ENCODE peak calls at places on chromosomes 7 and 10, in seven cellular contexts. S, P, M, Y, B, C and A are unnamed samples.

GRCh38 chr7:129550673-129551360 is 48.5 kb downstream of the SMKR1 start:
- DNase-seq in S (no peak), P (peak), M (no peak), Y (no peak), B (no peak), C (no peak), A (no peak)

GRCh38 chr7:99476107-99476506 is 3.4 kb downstream of the ZNF789 start:
- DNase-seq in S (no peak), P (no peak), M (no peak), Y (no peak), B (no peak), C (no peak), A (no peak)

GRCh38 chr10:28897617-28898464 is 220.5 kb downstream of the BAMBI start:
- DNase-seq in S (peak), P (no peak), M (peak), Y (no peak), B (no peak), C (no peak), A (peak)

GRCh38 chr10:12839349-12839927 is 162.1 kb downstream of the CCDC3 start:
- DNase-seq in S (no peak), P (no peak), M (no peak), Y (no peak), B (no peak), C (no peak), A (no peak)

GRCh38 chr10:10903620-10904019 is 114.1 kb upstream of the CELF2 start:
- DNase-seq in S (no peak), P (no peak), M (no peak), Y (no peak), B (no peak), C (no peak), A (no peak)

GRCh38 chr7:29797112-29797944 is 9.0 kb upstream of the WIPF3 start:
- DNase-seq in S (no peak), P (no peak), M (no peak), Y (no peak), B (peak), C (no peak), A (no peak)

GRCh38 chr7:13988765-13989137 is 715 bp downstream of the ETV1 start:
- DNase-seq in S (no peak), P (peak), M (no peak), Y (no peak), B (no peak), C (peak), A (peak)

GRCh38 chr10:88271736-88272135 is 311.4 kb downstream of the RNLS start:
- DNase-seq in S (no peak), P (peak), M (no peak), Y (no peak), B (peak), C (no peak), A (peak)

GRCh38 chr7:152733286-152733934 is 26.1 kb upstream of the ACTR3B start:
- DNase-seq in S (no peak), P (no peak), M (no peak), Y (no peak), B (peak), C (no peak), A (no peak)

GRCh38 chr7:152711444-152711944 is 35.6 kb upstream of the XRCC2 start:
- DNase-seq in S (no peak), P (no peak), M (no peak), Y (no peak), B (peak), C (no peak), A (no peak)

GRCh38 chr10:99658622-99659030 is 683 bp upstream of the ENTPD7 start:
- DNase-seq in S (no peak), P (peak), M (peak), Y (peak), B (peak), C (peak), A (no peak)

GRCh38 chr7:151114151-151115090 is 28.1 kb downstream of the AGAP3 start:
- DNase-seq in S (no peak), P (peak), M (no peak), Y (no peak), B (peak), C (peak), A (no peak)

GRCh38 chr10:88032566-88032965 is 169.1 kb downstream of the PTEN start:
- DNase-seq in S (no peak), P (peak), M (no peak), Y (no peak), B (peak), C (no peak), A (no peak)

GRCh38 chr10:71679425-71679824 is 40.2 kb downstream of the C10orf105 start:
- DNase-seq in S (no peak), P (no peak), M (no peak), Y (no peak), B (no peak), C (no peak), A (no peak)

GRCh38 chr7:23894891-23895569 is 185.0 kb downstream of the STK31 start:
- DNase-seq in S (no peak), P (no peak), M (no peak), Y (no peak), B (no peak), C (no peak), A (no peak)

GRCh38 chr10:105840288-105840770 is 1199.2 kb downstream of the SORCS3 start:
- DNase-seq in S (no peak), P (peak), M (no peak), Y (no peak), B (no peak), C (no peak), A (no peak)

GRCh38 chr7:121313793-121314676 is 14.8 kb upstream of the WNT16 start:
- DNase-seq in S (no peak), P (peak), M (no peak), Y (no peak), B (peak), C (no peak), A (no peak)

GRCh38 chr7:112594397-112594796 is 113.6 kb downstream of the LSMEM1 start:
- DNase-seq in S (no peak), P (peak), M (no peak), Y (no peak), B (no peak), C (no peak), A (peak)

GRCh38 chr7:149784251-149784608 is 10.8 kb upstream of the ZNF467 start:
- DNase-seq in S (no peak), P (no peak), M (no peak), Y (no peak), B (no peak), C (no peak), A (no peak)

GRCh38 chr7:100210803-100211202 is 8.9 kb upstream of the PVRIG start:
- DNase-seq in S (no peak), P (no peak), M (no peak), Y (no peak), B (no peak), C (no peak), A (no peak)

GRCh38 chr7:39825391-39825790 is 124.7 kb upstream of the CDK13 start:
- DNase-seq in S (no peak), P (no peak), M (no peak), Y (no peak), B (peak), C (no peak), A (no peak)

GRCh38 chr10:71771204-71771603 is 2.1 kb downstream of the VSIR start:
- DNase-seq in S (no peak), P (no peak), M (peak), Y (no peak), B (no peak), C (no peak), A (no peak)

GRCh38 chr10:88794731-88795130 is 7.8 kb upstream of the LIPM start:
- DNase-seq in S (no peak), P (no peak), M (no peak), Y (no peak), B (no peak), C (no peak), A (no peak)

GRCh38 chr10:13684813-13685511 is 98.2 kb downstream of the PRPF18 start:
- DNase-seq in S (no peak), P (no peak), M (no peak), Y (no peak), B (no peak), C (no peak), A (no peak)

GRCh38 chr7:20776942-20777341 is 9.7 kb downstream of the SP8 start:
- DNase-seq in S (no peak), P (no peak), M (no peak), Y (no peak), B (no peak), C (no peak), A (no peak)

GRCh38 chr10:107163086-107163880 is 1.2 kb downstream of the SORCS1 start:
- DNase-seq in S (no peak), P (no peak), M (no peak), Y (no peak), B (peak), C (no peak), A (peak)

GRCh38 chr7:135748770-135749169 is at the start of gene FAM180A:
- DNase-seq in S (no peak), P (no peak), M (peak), Y (no peak), B (peak), C (no peak), A (no peak)

GRCh38 chr10:78434886-78435285 is 401.2 kb downstream of the RPS24 start:
- DNase-seq in S (no peak), P (no peak), M (no peak), Y (no peak), B (no peak), C (no peak), A (no peak)

GRCh38 chr7:40507166-40507565 is 372.4 kb downstream of the SUGCT start:
- DNase-seq in S (no peak), P (peak), M (no peak), Y (no peak), B (peak), C (no peak), A (no peak)